ENCODE peak calls at places on chromosomes 5 and 9, in seven cellular contexts. B is GM13976; O is activated CD4-positive, alpha-beta T cell treated with anti-CD3 and anti-CD28 coated beads, Interleukin-2, amount 10 ng/mL, durations not matched to agents 7 days and 5 days; Q is T-helper 2 cell; Z is astrocyte of the spinal cord; I is nephron progenitor cell; K is renal cortical epithelial cell. R is an unnamed sample.

GRCh38 chr9:38358390-38359296 is 33.9 kb upstream of the ALDH1B1 start:
- DNase-seq in B (no peak), O (no peak), Q (no peak), Z (peak; percentile 27), I (no peak), K (peak; percentile 97), R (peak; percentile 69)

GRCh38 chr9:17480966-17481365 is 97.9 kb upstream of the SH3GL2 start:
- DNase-seq in B (no peak), O (no peak), Q (no peak), Z (no peak), I (no peak), K (no peak), R (no peak)

GRCh38 chr9:74006935-74007334 is 490.2 kb upstream of the RORB start:
- DNase-seq in B (no peak), O (no peak), Q (no peak), Z (peak; percentile 23), I (no peak), K (peak; percentile 4), R (no peak)

GRCh38 chr5:45383985-45384384 is 312.2 kb downstream of the HCN1 start:
- DNase-seq in B (no peak), O (no peak), Q (no peak), Z (no peak), I (no peak), K (no peak), R (no peak)

GRCh38 chr5:44365351-44365750 is 23.9 kb downstream of the FGF10 start:
- DNase-seq in B (no peak), O (no peak), Q (no peak), Z (peak; percentile 1), I (no peak), K (peak; percentile 19), R (no peak)

GRCh38 chr5:139262414-139263139 is 31.0 kb upstream of the MATR3 start:
- DNase-seq in B (peak; percentile 78), O (peak; percentile 72), Q (peak; percentile 9), Z (peak; percentile 92), I (peak; percentile 80), K (peak; percentile 82), R (peak; percentile 88)

GRCh38 chr5:78587775-78588291 is 60.7 kb downstream of the LHFPL2 start:
- DNase-seq in B (no peak), O (no peak), Q (no peak), Z (peak; percentile 60), I (no peak), K (no peak), R (no peak)

GRCh38 chr9:26951794-26952193 is 4.4 kb upstream of the IFT74 start:
- DNase-seq in B (no peak), O (no peak), Q (no peak), Z (no peak), I (no peak), K (no peak), R (no peak)

GRCh38 chr5:65482727-65483473 is 1.2 kb upstream of the ADAMTS6 start:
- DNase-seq in B (no peak), O (peak; percentile 28), Q (peak; percentile 16), Z (peak; percentile 86), I (no peak), K (peak; percentile 59), R (peak; percentile 71)

GRCh38 chr9:10251490-10251889 is 361.3 kb downstream of the PTPRD start:
- DNase-seq in B (no peak), O (no peak), Q (no peak), Z (peak; percentile 33), I (no peak), K (peak; percentile 73), R (no peak)

GRCh38 chr9:99150456-99151171 is 45.7 kb downstream of the TGFBR1 start:
- DNase-seq in B (no peak), O (peak; percentile 41), Q (peak; percentile 12), Z (no peak), I (no peak), K (no peak), R (no peak)

GRCh38 chr5:55921617-55922016 is 70.5 kb downstream of the IL31RA start:
- DNase-seq in B (peak; percentile 1), O (no peak), Q (no peak), Z (no peak), I (no peak), K (no peak), R (no peak)

GRCh38 chr5:177496111-177497010 is 1.0 kb downstream of the PDLIM7 start:
- DNase-seq in B (peak; percentile 78), O (no peak), Q (no peak), Z (peak; percentile 97), I (peak; percentile 82), K (peak; percentile 74), R (peak; percentile 96)

GRCh38 chr9:136595245-136596218 is 49.7 kb upstream of the NOTCH1 start:
- DNase-seq in B (no peak), O (no peak), Q (no peak), Z (no peak), I (no peak), K (no peak), R (no peak)

GRCh38 chr5:1378866-1379659 is 34.2 kb upstream of the CLPTM1L start:
- DNase-seq in B (no peak), O (no peak), Q (no peak), Z (no peak), I (no peak), K (no peak), R (no peak)

GRCh38 chr5:128403350-128403749 is 134.7 kb downstream of the FBN2 start:
- DNase-seq in B (no peak), O (no peak), Q (no peak), Z (no peak), I (no peak), K (peak; percentile 12), R (no peak)

GRCh38 chr9:104568868-104569267 is at the start of gene OR13C8:
- DNase-seq in B (no peak), O (no peak), Q (no peak), Z (no peak), I (no peak), K (no peak), R (no peak)

GRCh38 chr5:1883120-1883924 is 597 bp upstream of the IRX4 start:
- DNase-seq in B (no peak), O (no peak), Q (no peak), Z (no peak), I (peak; percentile 59), K (no peak), R (peak; percentile 68)

GRCh38 chr5:53041071-53041692 is 52.0 kb downstream of the ITGA2 start:
- DNase-seq in B (no peak), O (peak; percentile 61), Q (peak; percentile 4), Z (peak; percentile 43), I (no peak), K (no peak), R (peak; percentile 44)

GRCh38 chr5:6759401-6759800 is 46.2 kb downstream of the TENT4A start:
- DNase-seq in B (peak; percentile 27), O (no peak), Q (no peak), Z (no peak), I (no peak), K (peak; percentile 96), R (peak; percentile 51)

GRCh38 chr9:22238809-22239684 is 207.6 kb upstream of the DMRTA1 start:
- DNase-seq in B (no peak), O (no peak), Q (no peak), Z (peak; percentile 89), I (no peak), K (peak; percentile 70), R (no peak)

GRCh38 chr9:97617939-97618416 is 15.2 kb downstream of the TSTD2 start:
- DNase-seq in B (no peak), O (no peak), Q (no peak), Z (no peak), I (no peak), K (no peak), R (no peak)